ENCODE peak calls at places on chromosomes 12 and 14, in seven cellular contexts. M, X, Z, S, J, B and P are unnamed samples.
A peak's percentile ranks its signal among the peaks of the same experiment; 100 is the strongest.

GRCh38 chr12:25388216-25388615 is 137.5 kb upstream of the KRAS start:
- DNase-seq in M (no peak), X (no peak), Z (no peak), S (no peak), J (no peak), B (no peak), P (no peak)

GRCh38 chr14:72682188-72682587 is 211.7 kb downstream of the DPF3 start:
- DNase-seq in M (no peak), X (no peak), Z (no peak), S (no peak), J (no peak), B (peak; percentile 47), P (no peak)

GRCh38 chr14:32476532-32476931 is 147.4 kb downstream of the AKAP6 start:
- DNase-seq in M (no peak), X (no peak), Z (no peak), S (no peak), J (no peak), B (no peak), P (no peak)

GRCh38 chr14:91335191-91336092 is 82.2 kb downstream of the CCDC88C start:
- DNase-seq in M (no peak), X (no peak), Z (no peak), S (no peak), J (no peak), B (no peak), P (no peak)

GRCh38 chr14:35159742-35160409 is 37.5 kb downstream of the PRORP start:
- DNase-seq in M (no peak), X (peak; percentile 85), Z (no peak), S (no peak), J (no peak), B (peak; percentile 89), P (no peak)

GRCh38 chr14:100875126-100875525 is 28.4 kb downstream of the RTL1 start:
- DNase-seq in M (no peak), X (no peak), Z (peak; percentile 30), S (peak; percentile 24), J (no peak), B (no peak), P (no peak)

GRCh38 chr12:53052419-53053222 is 2.8 kb downstream of the TNS2 start:
- DNase-seq in M (peak; percentile 93), X (no peak), Z (peak; percentile 96), S (peak; percentile 85), J (no peak), B (peak; percentile 92), P (no peak)

GRCh38 chr14:25032092-25032784 is 17.7 kb downstream of the STXBP6 start:
- DNase-seq in M (no peak), X (no peak), Z (no peak), S (no peak), J (peak; percentile 41), B (no peak), P (no peak)

GRCh38 chr12:66062280-66062605 is 68.3 kb downstream of the LLPH start:
- DNase-seq in M (no peak), X (no peak), Z (no peak), S (no peak), J (no peak), B (no peak), P (no peak)

GRCh38 chr12:11650697-11651281 is 1.3 kb downstream of the ETV6 start:
- DNase-seq in M (peak; percentile 26), X (peak; percentile 7), Z (no peak), S (no peak), J (no peak), B (peak; percentile 41), P (no peak)

GRCh38 chr12:29519585-29520182 is 22.2 kb upstream of the OVCH1 start:
- DNase-seq in M (peak; percentile 31), X (peak; percentile 8), Z (no peak), S (no peak), J (no peak), B (peak; percentile 81), P (no peak)

GRCh38 chr12:40010899-40011774 is 94.7 kb downstream of the SLC2A13 start:
- DNase-seq in M (peak; percentile 72), X (peak; percentile 55), Z (no peak), S (no peak), J (peak; percentile 61), B (peak; percentile 84), P (no peak)

GRCh38 chr12:90936230-90937005 is 18.6 kb downstream of the CCER1 start:
- DNase-seq in M (no peak), X (no peak), Z (no peak), S (no peak), J (no peak), B (no peak), P (no peak)

GRCh38 chr12:103423061-103423473 is 72.7 kb downstream of the C12orf42 start:
- DNase-seq in M (no peak), X (no peak), Z (no peak), S (no peak), J (no peak), B (no peak), P (no peak)

GRCh38 chr14:33676135-33676566 is 274.7 kb downstream of the EGLN3 start:
- DNase-seq in M (peak; percentile 20), X (peak; percentile 24), Z (peak; percentile 32), S (peak; percentile 49), J (peak; percentile 89), B (peak; percentile 54), P (no peak)

GRCh38 chr14:37587881-37588666 is 7.0 kb downstream of the FOXA1 start:
- DNase-seq in M (no peak), X (no peak), Z (peak; percentile 62), S (no peak), J (peak; percentile 70), B (no peak), P (no peak)

GRCh38 chr12:122200541-122201175 is 2.9 kb upstream of the B3GNT4 start:
- DNase-seq in M (no peak), X (no peak), Z (peak; percentile 57), S (no peak), J (peak; percentile 61), B (no peak), P (no peak)

GRCh38 chr12:50615534-50616296 is 110.9 kb downstream of the DIP2B start:
- DNase-seq in M (no peak), X (no peak), Z (no peak), S (no peak), J (no peak), B (no peak), P (no peak)

GRCh38 chr14:75428230-75429104 is 645 bp downstream of the JDP2 start:
- DNase-seq in M (peak; percentile 51), X (peak; percentile 46), Z (peak; percentile 84), S (peak; percentile 76), J (no peak), B (no peak), P (no peak)

GRCh38 chr12:123104809-123105208 is 46.1 kb downstream of the PITPNM2 start:
- DNase-seq in M (no peak), X (no peak), Z (no peak), S (no peak), J (no peak), B (no peak), P (no peak)

GRCh38 chr12:46209914-46210834 is 58.7 kb downstream of the SLC38A1 start:
- DNase-seq in M (peak; percentile 92), X (no peak), Z (peak; percentile 84), S (peak; percentile 81), J (no peak), B (no peak), P (no peak)

GRCh38 chr14:51533160-51533559 is 118.5 kb upstream of the FRMD6 start:
- DNase-seq in M (no peak), X (no peak), Z (no peak), S (no peak), J (no peak), B (no peak), P (no peak)

GRCh38 chr14:100577321-100577985 is 9.8 kb downstream of the BEGAIN start:
- DNase-seq in M (no peak), X (no peak), Z (peak; percentile 73), S (peak; percentile 46), J (no peak), B (no peak), P (no peak)

GRCh38 chr12:22101749-22102243 is 55.8 kb downstream of the CMAS start:
- DNase-seq in M (peak; percentile 24), X (no peak), Z (no peak), S (no peak), J (no peak), B (peak; percentile 95), P (no peak)

GRCh38 chr12:58171914-58172313 is 230.5 kb downstream of the ATP23 start:
- DNase-seq in M (peak; percentile 27), X (no peak), Z (no peak), S (no peak), J (no peak), B (peak; percentile 86), P (no peak)

GRCh38 chr12:108611884-108612415 is 14.1 kb upstream of the TMEM119 start:
- DNase-seq in M (no peak), X (peak; percentile 55), Z (no peak), S (no peak), J (peak; percentile 84), B (peak; percentile 80), P (peak; percentile 57)

GRCh38 chr12:26725517-26725916 is 107.5 kb downstream of the ITPR2 start:
- DNase-seq in M (no peak), X (no peak), Z (no peak), S (no peak), J (no peak), B (no peak), P (no peak)
- H3K27ac ChIP-seq in M (no peak overlapping the region), X (no peak overlapping the region), Z (no peak overlapping the region), S (no peak overlapping the region), J (no peak overlapping the region), B (no peak overlapping the region), P (no peak overlapping the region)

GRCh38 chr12:15589328-15590032 is 199.7 kb downstream of the EPS8 start:
- DNase-seq in M (no peak), X (no peak), Z (no peak), S (no peak), J (no peak), B (peak; percentile 23), P (no peak)
- H3K9me3 ChIP-seq in M (no peaks in the 10 kb centered on the region), X (no peaks in the 10 kb centered on the region), Z (no peaks in the 10 kb centered on the region), S (no peaks in the 10 kb centered on the region), J (no peaks in the 10 kb centered on the region), B (no peaks in the 10 kb centered on the region), P (no peaks in the 10 kb centered on the region)

GRCh38 chr12:43282106-43282505 is 269.9 kb downstream of the ADAMTS20 start:
- DNase-seq in M (no peak), X (no peak), Z (no peak), S (no peak), J (no peak), B (peak; percentile 75), P (no peak)
- TF ChIP-seq CTCF in M (no peak), X (peak; percentile 52), Z (no peak), S (peak; percentile 35), J (peak; percentile 53), B (no peak), P (no peak)

GRCh38 chr12:124844411-124845397 is 19.0 kb downstream of the SCARB1 start:
- DNase-seq in M (no peak), X (no peak), Z (no peak), S (no peak), J (no peak), B (no peak), P (no peak)

GRCh38 chr12:124849382-124849781 is 14.3 kb downstream of the SCARB1 start:
- DNase-seq in M (no peak), X (no peak), Z (no peak), S (no peak), J (no peak), B (no peak), P (no peak)

GRCh38 chr12:124847675-124848074 is 16.0 kb downstream of the SCARB1 start:
- DNase-seq in M (no peak), X (no peak), Z (no peak), S (no peak), J (no peak), B (no peak), P (no peak)

GRCh38 chr12:124848621-124849380 is 14.9 kb downstream of the SCARB1 start:
- DNase-seq in M (no peak), X (no peak), Z (no peak), S (no peak), J (no peak), B (no peak), P (no peak)

GRCh38 chr12:124847113-124847512 is 16.6 kb downstream of the SCARB1 start:
- DNase-seq in M (peak; percentile 49), X (no peak), Z (no peak), S (no peak), J (no peak), B (no peak), P (no peak)
- H3K27ac ChIP-seq in M (no peak overlapping the region), X (peak overlapping the region; percentile 78), Z (no peak overlapping the region), S (no peak overlapping the region), J (no peak overlapping the region), B (no peak overlapping the region), P (no peak overlapping the region)